ENCODE peak calls at places on chromosomes 3 and 15, in five cellular contexts. J is stomach, K is activated T-cell treated with anti-CD3 and anti-CD28 coated beads for 1 hour, A is fibroblast of the aortic adventitia, X is frontal cortex. P is an unnamed sample.

GRCh38 chr3:43166406-43166805 is 60.5 kb upstream of the POMGNT2 start:
- DNase-seq in J (no peak), K (no peak), A (no peak), X (no peak), P (no peak)

GRCh38 chr3:109930592-109930991 is 593.2 kb upstream of the DPPA4 start:
- DNase-seq in J (no peak), K (no peak), A (peak), X (no peak), P (no peak)

GRCh38 chr3:131067983-131068382 is 41.3 kb downstream of the NEK11 start:
- DNase-seq in J (no peak), K (no peak), A (no peak), X (no peak), P (no peak)

GRCh38 chr15:38145671-38146111 is 106.9 kb upstream of the SPRED1 start:
- DNase-seq in J (no peak), K (no peak), A (no peak), X (no peak), P (no peak)

GRCh38 chr3:45083023-45083422 is 56.9 kb downstream of the CLEC3B start:
- DNase-seq in J (no peak), K (no peak), A (no peak), X (no peak), P (no peak)

GRCh38 chr15:52329980-52330379 is 34.4 kb upstream of the MYO5C start:
- DNase-seq in J (no peak), K (no peak), A (no peak), X (no peak), P (no peak)

GRCh38 chr3:154775821-154776548 is 304.1 kb upstream of the MME start:
- DNase-seq in J (no peak), K (no peak), A (no peak), X (no peak), P (no peak)

GRCh38 chr15:65194826-65195541 is 9.8 kb upstream of the CLPX start:
- DNase-seq in J (no peak), K (no peak), A (peak), X (no peak), P (no peak)

GRCh38 chr3:66633982-66634381 is 133.2 kb upstream of the LRIG1 start:
- DNase-seq in J (no peak), K (no peak), A (no peak), X (no peak), P (no peak)

GRCh38 chr15:80902298-80902801 is 87.3 kb downstream of the MESD start:
- DNase-seq in J (no peak), K (no peak), A (no peak), X (no peak), P (no peak)

GRCh38 chr15:33242165-33242564 is 47.7 kb upstream of the FMN1 start:
- DNase-seq in J (no peak), K (no peak), A (peak), X (no peak), P (peak)

GRCh38 chr3:8095724-8096123 is 405.9 kb upstream of the LMCD1 start:
- DNase-seq in J (no peak), K (no peak), A (no peak), X (no peak), P (no peak)

GRCh38 chr3:126572343-126572742 is 13.6 kb upstream of the C3orf22 start:
- DNase-seq in J (no peak), K (no peak), A (no peak), X (no peak), P (no peak)

GRCh38 chr3:10783360-10784346 is 32.4 kb upstream of the SLC6A11 start:
- DNase-seq in J (no peak), K (no peak), A (peak), X (no peak), P (peak)

GRCh38 chr3:71511037-71511436 is 72.5 kb downstream of the FOXP1 start:
- DNase-seq in J (no peak), K (no peak), A (peak), X (no peak), P (no peak)

GRCh38 chr3:173221010-173221409 is 80.0 kb upstream of the SPATA16 start:
- DNase-seq in J (no peak), K (no peak), A (peak), X (no peak), P (no peak)

GRCh38 chr15:95663156-95663831 is 667.2 kb upstream of the NR2F2 start:
- DNase-seq in J (no peak), K (no peak), A (peak), X (no peak), P (no peak)

P was measured in activated CD8-positive, alpha-beta T cell treated with anti-CD3 and anti-CD28 coated beads for 36 hours.